ENCODE peak calls at places on chromosomes 7 and 10, in four cellular contexts. U is K562, E is HepG2, C is GM12878. M is an unnamed sample.

GRCh38 chr10:131198401-131198800 is 113.1 kb downstream of the TCERG1L start:
- DNase-seq in C (no peak), U (no peak), E (no peak), M (no peak)

GRCh38 chr7:124074007-124074406 is 41.1 kb upstream of the TMEM229A start:
- DNase-seq in U (no peak), C (no peak), E (no peak), M (peak)

GRCh38 chr7:22586101-22586805 is 86.3 kb upstream of the STEAP1B start:
- DNase-seq in C (no peak), U (no peak), E (no peak), M (no peak)

GRCh38 chr10:110725809-110726641 is 81.9 kb downstream of the RBM20 start:
- DNase-seq in U (no peak), C (no peak), E (no peak), M (no peak)

GRCh38 chr7:133652547-133652946 is 399.7 kb downstream of the EXOC4 start:
- DNase-seq in C (no peak), E (no peak), U (no peak), M (no peak)

GRCh38 chr10:124626759-124627380 is 117.3 kb downstream of the FAM53B start:
- DNase-seq in C (peak), E (no peak), U (no peak), M (no peak)

GRCh38 chr7:84228526-84228925 is 33.9 kb upstream of the SEMA3A start:
- DNase-seq in E (no peak), U (no peak), C (no peak), M (no peak)

GRCh38 chr10:128695326-128695725 is 569.1 kb upstream of the MKI67 start:
- DNase-seq in U (no peak), E (no peak), C (no peak), M (no peak)

GRCh38 chr7:42213093-42213492 is 23.9 kb downstream of the GLI3 start:
- DNase-seq in C (no peak), U (no peak), E (no peak), M (no peak)

GRCh38 chr7:80453699-80454340 is 58.0 kb downstream of the GNAT3 start:
- DNase-seq in U (no peak), C (no peak), E (peak), M (peak)

GRCh38 chr7:38195804-38196595 is 18.0 kb downstream of the STARD3NL start:
- DNase-seq in U (no peak), E (no peak), C (no peak), M (no peak)

GRCh38 chr7:43112088-43112940 is at the start of gene HECW1:
- DNase-seq in U (no peak), C (no peak), E (no peak), M (no peak)

GRCh38 chr10:76411719-76412435 is 980.5 kb downstream of the LRMDA start:
- DNase-seq in C (no peak), E (no peak), U (no peak), M (no peak)

GRCh38 chr7:52712938-52713337 is 322.5 kb upstream of the POM121L12 start:
- DNase-seq in U (no peak), C (no peak), E (no peak), M (no peak)

GRCh38 chr10:103847909-103848468 is 7.4 kb downstream of the SH3PXD2A start:
- DNase-seq in C (no peak), U (no peak), E (peak), M (peak)

GRCh38 chr10:76333331-76333730 is 901.9 kb downstream of the LRMDA start:
- DNase-seq in C (no peak), U (no peak), E (no peak), M (no peak)

GRCh38 chr7:101058355-101058754 is 26.9 kb upstream of the TRIM56 start:
- DNase-seq in C (no peak), U (peak), E (peak), M (no peak)

GRCh38 chr7:101916876-101917275 is 99.5 kb downstream of the CUX1 start:
- DNase-seq in U (no peak), C (no peak), E (no peak), M (no peak)

GRCh38 chr7:151313857-151314256 is 27.8 kb upstream of the NUB1 start:
- DNase-seq in U (no peak), E (no peak), C (no peak), M (no peak)

GRCh38 chr7:44096326-44096881 is 7.7 kb upstream of the AEBP1 start:
- DNase-seq in E (no peak), U (no peak), C (no peak), M (no peak)

GRCh38 chr7:51046103-51046466 is 263.4 kb upstream of the GRB10 start:
- DNase-seq in E (no peak), C (no peak), U (no peak), M (no peak)

GRCh38 chr7:47132471-47132870 is 449.4 kb downstream of the TNS3 start:
- DNase-seq in U (no peak), E (no peak), C (no peak), M (no peak)

GRCh38 chr7:116273283-116273917 is 63.1 kb downstream of the TES start:
- DNase-seq in U (no peak), C (no peak), E (no peak), M (no peak)

GRCh38 chr10:128577958-128578750 is 451.9 kb upstream of the MKI67 start:
- DNase-seq in U (no peak), C (no peak), E (no peak), M (no peak)

GRCh38 chr10:61791216-61791615 is 110.3 kb upstream of the ARID5B start:
- DNase-seq in U (no peak), E (peak), C (no peak), M (no peak)

GRCh38 chr10:21349912-21350286 is 175.6 kb downstream of the SKIDA1 start:
- DNase-seq in C (no peak), U (no peak), E (no peak), M (no peak)

GRCh38 chr7:99677013-99677412 is 2.8 kb downstream of the CYP3A5 start:
- DNase-seq in C (no peak), U (no peak), E (no peak), M (no peak)

GRCh38 chr10:88592425-88592824 is 5.9 kb downstream of the LIPJ start:
- DNase-seq in E (no peak), C (no peak), U (no peak), M (no peak)

GRCh38 chr7:142693911-142694310 is 55.4 kb upstream of the PRSS1 start:
- DNase-seq in U (no peak), C (no peak), E (no peak), M (no peak)

GRCh38 chr10:73743327-73743904 is 756 bp upstream of the SEC24C start:
- DNase-seq in C (no peak), E (no peak), U (no peak), M (no peak)

GRCh38 chr7:151081170-151082101 is 827 bp upstream of the FASTK start:
- DNase-seq in C (no peak), U (peak), E (no peak), M (peak)

GRCh38 chr10:120005408-120006280 is 113.1 kb downstream of the SEC23IP start:
- DNase-seq in U (no peak), C (no peak), E (no peak), M (no peak)

GRCh38 chr7:33185786-33186185 is 56.4 kb downstream of the BBS9 start:
- DNase-seq in U (peak), C (no peak), E (peak), M (peak)

GRCh38 chr10:52215745-52216361 is 98.2 kb upstream of the DKK1 start:
- DNase-seq in E (peak), U (peak), C (peak), M (peak)

GRCh38 chr10:110226926-110227641 is 19.7 kb downstream of the MXI1 start:
- DNase-seq in E (no peak), C (no peak), U (peak), M (no peak)

GRCh38 chr7:1694551-1694950 is 24.5 kb downstream of the ELFN1 start:
- DNase-seq in E (no peak), U (no peak), C (no peak), M (no peak)

GRCh38 chr7:35839860-35840854 is 39.3 kb downstream of the SEPTIN7 start:
- DNase-seq in C (no peak), E (no peak), U (no peak), M (no peak)

GRCh38 chr10:9294132-9294663 is 1239.7 kb downstream of the GATA3 start:
- DNase-seq in E (no peak), U (no peak), C (no peak), M (no peak)

GRCh38 chr10:93079663-93080349 is 6.1 kb downstream of the CYP26A1 start:
- DNase-seq in E (no peak), U (no peak), C (no peak), M (no peak)

GRCh38 chr7:77415822-77416620 is at the start of gene GSAP:
- DNase-seq in U (peak), E (no peak), C (no peak), M (peak)

GRCh38 chr10:97584060-97584797 is at the start of gene HOGA1:
- DNase-seq in C (no peak), E (peak), U (no peak), M (peak)
- TF ChIP-seq NFIC in C (no peak), E (no peak), U (no peak), M (no peak)

GRCh38 chr7:68311958-68312357 is 1286.3 kb upstream of the AUTS2 start:
- DNase-seq in E (no peak), U (no peak), C (no peak), M (no peak)
- TF ChIP-seq NFIC in E (no peak), U (no peak), C (no peak), M (no peak)

DNA sequence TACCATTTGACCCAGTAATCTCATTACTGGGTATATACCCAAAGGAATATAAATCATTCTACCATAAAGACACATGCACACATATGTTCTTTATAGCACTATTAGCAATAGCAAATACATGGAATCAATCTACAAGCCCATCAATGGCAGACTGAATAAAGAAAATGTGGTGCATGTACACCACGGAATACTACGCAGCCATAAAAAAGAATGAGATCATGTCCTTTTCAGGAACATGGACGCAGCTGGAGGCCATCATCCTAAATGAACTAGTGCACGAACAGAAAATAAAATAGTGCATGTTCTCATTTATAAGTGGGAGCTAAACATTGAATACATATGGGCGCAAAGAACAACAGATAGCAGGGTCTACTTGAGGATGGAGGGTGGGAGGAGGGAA is 26.6 kb downstream of the NRP1 start:
- DNase-seq in E (no peak), C (no peak), U (no peak), M (no peak)
- TF ChIP-seq NFIC in E (no peak), C (no peak), U (no peak), M (no peak)

DNA sequence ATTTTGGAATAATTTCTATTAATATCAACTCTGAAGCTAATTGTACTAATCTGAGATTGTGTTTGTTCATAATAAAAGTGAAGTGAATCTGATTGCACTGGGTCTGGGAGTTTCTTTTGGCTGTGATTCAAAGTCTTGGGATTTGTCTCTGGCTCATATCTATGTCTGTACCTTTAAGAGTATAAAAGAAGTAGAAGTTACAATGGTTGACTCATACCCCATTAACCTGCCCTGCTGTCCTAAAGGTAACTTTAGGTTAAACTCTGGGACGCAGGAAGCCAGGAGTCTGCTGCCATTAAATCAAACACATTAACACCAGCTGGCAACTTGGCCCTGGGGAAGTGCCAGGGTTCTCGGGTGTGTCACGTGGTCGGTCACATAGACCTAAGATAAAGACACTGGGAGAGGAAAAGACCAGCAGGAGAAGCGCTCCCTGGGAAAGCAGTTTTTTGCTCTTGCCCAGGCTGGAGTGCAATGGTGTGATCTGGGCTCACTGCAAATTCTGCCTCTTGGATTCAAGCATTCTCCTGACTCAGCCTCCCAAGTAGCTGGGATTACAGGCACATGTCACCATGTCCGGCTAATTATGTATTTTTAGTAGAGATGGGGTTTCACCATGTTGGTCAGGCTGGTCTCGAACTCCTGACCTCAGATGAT is 17.8 kb downstream of the SCD start:
- DNase-seq in E (peak), C (no peak), U (peak), M (peak)
- TF ChIP-seq NFIC in E (no peak), C (no peak), U (peak), M (peak)

GRCh38 chr7:119472398-119473038 is 800.5 kb upstream of the KCND2 start:
- DNase-seq in U (no peak), E (no peak), C (no peak), M (no peak)
- TF ChIP-seq NFIC in U (no peak), E (no peak), C (no peak), M (no peak)

GRCh38 chr7:7764515-7765138 is 46.2 kb upstream of the RPA3 start:
- DNase-seq in C (no peak), E (no peak), U (no peak), M (no peak)

GRCh38 chr7:7765422-7765821 is 47.0 kb upstream of the RPA3 start:
- DNase-seq in E (no peak), U (no peak), C (no peak), M (no peak)

GRCh38 chr7:7761340-7761973 is 43.0 kb upstream of the RPA3 start:
- DNase-seq in U (no peak), E (peak), C (no peak), M (no peak)

GRCh38 chr7:7766671-7767070 is 48.3 kb upstream of the RPA3 start:
- DNase-seq in E (no peak), C (no peak), U (no peak), M (no peak)

DNA sequence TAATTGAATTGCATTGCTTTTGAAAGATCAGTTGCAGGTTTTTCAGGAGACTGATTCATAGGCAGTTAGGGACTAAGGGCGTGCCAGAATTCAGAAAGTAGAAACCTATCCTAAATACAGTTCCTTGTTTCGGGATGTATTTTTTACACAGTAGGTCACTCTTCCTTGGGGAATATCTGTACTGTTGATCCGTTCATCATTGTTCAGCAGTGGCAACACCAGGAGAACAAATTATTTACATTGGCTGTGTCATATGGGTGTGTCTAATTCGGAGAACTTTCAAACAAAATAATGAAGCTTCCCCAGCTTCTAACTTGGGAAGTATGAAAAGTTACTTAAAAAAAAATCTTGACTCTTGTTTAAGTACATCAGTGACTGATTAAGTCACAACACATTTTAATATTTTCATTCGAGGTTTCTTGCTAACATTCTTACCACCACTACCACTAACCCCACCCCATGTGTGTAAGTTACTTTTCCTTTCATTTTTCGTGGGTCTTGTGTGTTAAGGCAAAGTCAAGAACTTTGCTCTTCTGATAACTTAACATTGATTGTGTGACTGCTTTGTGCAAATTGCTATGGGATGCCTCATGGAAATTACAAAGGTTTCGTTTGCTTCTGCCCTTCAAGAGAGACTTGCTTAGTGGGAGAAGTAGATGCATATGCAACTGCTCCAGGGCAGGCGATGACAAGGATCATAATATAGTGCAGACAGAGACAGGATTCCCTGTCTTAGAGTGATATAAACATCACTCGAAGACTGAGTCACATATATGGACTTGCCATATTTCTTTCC is 43.8 kb upstream of the RPA3 start:
- DNase-seq in E (no peak), U (no peak), C (no peak), M (no peak)
- TF ChIP-seq NFIC in E (no peak), U (no peak), C (peak), M (no peak)

GRCh38 chr7:148856891-148857290 is 27.2 kb downstream of the EZH2 start:
- DNase-seq in C (no peak), E (no peak), U (no peak), M (no peak)
- TF ChIP-seq NFIC in C (no peak), E (no peak), U (no peak), M (no peak)

GRCh38 chr7:155766386-155766785 is 45.9 kb downstream of the SHH start:
- DNase-seq in U (no peak), E (no peak), C (no peak), M (no peak)

GRCh38 chr7:155770186-155770585 is 42.1 kb downstream of the SHH start:
- DNase-seq in U (no peak), E (no peak), C (no peak), M (no peak)

GRCh38 chr7:155767562-155768437 is 44.5 kb downstream of the SHH start:
- DNase-seq in C (no peak), E (no peak), U (no peak), M (no peak)

GRCh38 chr7:155773531-155773930 is 38.7 kb downstream of the SHH start:
- DNase-seq in U (no peak), E (no peak), C (no peak), M (no peak)

DNA sequence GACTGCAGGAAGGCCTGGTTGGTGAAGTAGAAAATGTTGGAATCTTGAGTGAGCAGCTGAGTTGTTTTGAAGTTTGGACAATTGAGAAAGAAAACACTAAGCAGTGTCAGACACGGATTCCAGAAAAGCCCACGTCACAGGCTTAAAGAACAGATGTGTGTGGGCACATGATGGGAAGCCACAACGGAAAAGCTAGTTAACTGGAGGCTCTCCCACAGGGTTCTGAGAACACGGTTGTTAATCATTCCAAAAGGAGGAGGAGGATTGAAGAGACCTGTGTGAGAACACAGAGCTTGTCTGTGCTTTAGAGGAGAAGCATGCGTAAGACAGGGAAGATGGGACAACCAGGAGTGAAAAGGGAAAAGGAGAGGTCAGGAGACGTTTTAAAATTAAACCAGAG is 42.6 kb downstream of the SHH start:
- DNase-seq in E (no peak), U (no peak), C (no peak), M (no peak)
- TF ChIP-seq NFIC in E (no peak), U (no peak), C (no peak), M (no peak)

M was measured in SK-N-SH.